ENCODE peak calls at places on chromosomes 4 and X, in eight cellular contexts. Q is adrenal gland, Z is psoas muscle, Y is Peyer's patch, H is breast epithelium, T is ovary, P is cardiac muscle cell, F is left ventricle myocardium inferior. O is an unnamed sample.

GRCh38 chr4:3784469-3785291 is 18.5 kb downstream of the ADRA2C start:
- DNase-seq in Q (no peak), Z (no peak), Y (no peak), H (no peak), T (no peak), P (no peak), F (no peak), O (peak)

GRCh38 chr4:37715889-37716402 is 29.8 kb upstream of the RELL1 start:
- DNase-seq in Q (no peak), Z (no peak), Y (peak), H (no peak), T (no peak), P (peak), F (no peak), O (no peak)

GRCh38 chr4:41216294-41217019 is 2.1 kb upstream of the APBB2 start:
- DNase-seq in Q (peak), Z (peak), Y (peak), H (peak), T (peak), P (peak), F (peak), O (peak)

GRCh38 chr4:20422398-20422797 is 170.7 kb downstream of the SLIT2 start:
- DNase-seq in Q (peak), Z (no peak), Y (peak), H (no peak), T (no peak), P (peak), F (no peak), O (peak)

GRCh38 chr4:75630932-75631320 is 598 bp upstream of the CDKL2 start:
- DNase-seq in Q (no peak), Z (no peak), Y (no peak), H (no peak), T (no peak), P (peak), F (no peak), O (no peak)

GRCh38 chr4:184978211-184978610 is 40.1 kb upstream of the HELT start:
- DNase-seq in Q (peak), Z (peak), Y (peak), H (no peak), T (peak), P (peak), F (peak), O (no peak)

GRCh38 chr4:48367016-48367415 is 25.7 kb downstream of the SLAIN2 start:
- DNase-seq in Q (no peak), Z (no peak), Y (no peak), H (no peak), T (no peak), P (no peak), F (no peak), O (no peak)

GRCh38 chrX:21740329-21741274 is 17.3 kb downstream of the SMPX start:
- DNase-seq in Q (no peak), Z (peak), Y (no peak), H (no peak), T (peak), P (no peak), F (peak), O (no peak)

GRCh38 chr4:16264798-16265197 is 38.5 kb upstream of the TAPT1 start:
- DNase-seq in Q (no peak), Z (no peak), Y (no peak), H (no peak), T (no peak), P (peak), F (no peak), O (no peak)

GRCh38 chrX:110012818-110013484 is 10.0 kb downstream of the TMEM164 start:
- DNase-seq in Q (no peak), Z (no peak), Y (no peak), H (no peak), T (no peak), P (no peak), F (no peak), O (no peak)

DNA sequence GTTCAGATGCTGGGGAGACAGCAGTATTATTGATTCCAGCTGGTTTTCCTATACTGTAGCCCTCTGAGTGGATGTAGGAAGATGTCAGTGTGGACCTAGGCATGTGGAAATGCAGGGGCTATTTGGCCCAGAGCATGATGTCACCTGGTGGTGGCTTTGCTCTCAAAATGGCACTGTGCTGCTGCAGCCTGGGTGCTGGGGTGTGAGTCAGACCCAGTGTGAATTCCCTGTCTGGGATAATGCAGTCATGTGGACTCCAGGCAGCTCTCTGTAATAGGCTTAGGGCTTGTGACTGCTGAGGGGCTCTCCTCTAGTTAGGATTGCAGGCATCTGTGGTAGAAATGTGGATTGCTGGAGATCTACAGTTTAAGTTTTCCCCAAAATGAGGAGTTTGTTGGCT is 70.7 kb downstream of the DCAF8L2 start:
- DNase-seq in Q (no peak), Z (no peak), Y (no peak), H (no peak), T (no peak), P (no peak), F (no peak), O (no peak)
- TF ChIP-seq CTCF in Q (no peak), Z (no peak), Y (no peak), H (no peak), T (no peak), P (no peak), F (no peak), O (no peak)

DNA sequence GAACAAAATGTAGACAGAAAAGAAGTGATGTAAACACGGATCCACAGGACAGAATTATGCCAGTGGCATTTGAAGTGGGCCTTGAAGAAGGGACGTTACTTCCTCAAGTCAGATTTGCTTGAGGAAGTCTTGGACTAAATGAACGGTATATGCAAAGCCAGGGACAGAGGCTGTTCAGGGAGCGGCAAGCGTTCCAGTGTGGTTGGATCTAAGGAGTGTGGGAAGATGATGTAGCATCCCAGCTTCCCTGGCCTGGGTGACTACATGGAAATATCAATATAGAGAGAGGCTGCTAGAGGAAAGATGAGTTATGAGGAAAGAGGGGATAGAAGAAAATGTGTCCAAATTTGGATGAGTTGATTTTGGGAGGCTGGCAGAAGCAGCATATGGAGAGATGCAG is 432.5 kb upstream of the TENM3 start:
- DNase-seq in Q (no peak), Z (no peak), Y (no peak), H (no peak), T (no peak), P (no peak), F (no peak), O (no peak)
- H3K27ac ChIP-seq in Q (no peak), Z (no peak), Y (no peak), H (no peak), T (no peak), P (no peak), F (no peak), O (no peak)

DNA sequence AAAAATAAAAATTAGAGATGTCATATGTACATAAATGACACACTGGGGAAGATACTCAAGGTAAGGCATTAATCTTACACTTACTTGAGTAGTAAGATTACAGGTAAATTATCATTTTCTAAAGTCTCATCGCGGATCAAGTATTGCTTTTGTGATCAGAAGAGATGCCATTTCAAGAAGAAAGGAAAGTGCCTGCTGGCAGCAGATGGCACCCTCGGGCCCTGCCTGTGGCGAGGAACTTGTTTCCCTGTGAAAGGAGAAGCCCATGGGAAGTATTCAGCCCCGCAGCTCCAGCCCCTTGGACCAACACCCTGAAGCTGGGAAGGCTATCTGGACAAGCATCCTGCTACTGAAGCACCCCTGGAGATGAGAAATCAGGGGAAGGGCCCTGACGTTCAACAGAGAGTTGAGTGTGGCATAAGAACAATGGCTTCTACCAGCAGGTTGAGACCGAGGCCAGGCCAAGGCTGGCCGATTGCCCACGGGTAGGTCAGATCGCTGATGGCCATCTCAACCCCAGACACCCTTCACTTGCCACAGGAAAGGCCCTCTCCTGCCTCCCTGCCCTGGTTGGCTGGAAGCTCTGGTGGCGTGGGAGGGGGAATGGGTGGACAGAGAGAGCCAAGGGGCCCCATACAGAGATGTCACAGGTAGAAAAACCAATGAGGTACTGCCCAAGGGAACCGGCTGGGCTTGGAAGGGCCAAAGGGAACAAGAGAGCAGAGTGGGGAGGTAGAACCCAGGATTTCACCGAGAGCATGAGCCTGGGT is 18.8 kb upstream of the MXD4 start:
- DNase-seq in Q (no peak), Z (peak), Y (no peak), H (no peak), T (no peak), P (no peak), F (no peak), O (peak)
- TF ChIP-seq CTCF in Q (no peak), Z (no peak), Y (no peak), H (no peak), T (no peak), P (no peak), F (no peak), O (no peak)

GRCh38 chr4:81457921-81458520 is 13.7 kb downstream of the RASGEF1B start:
- DNase-seq in Q (no peak), Z (no peak), Y (no peak), H (no peak), T (no peak), P (no peak), F (no peak), O (no peak)
- H3K27ac ChIP-seq in Q (no peak), Z (no peak), Y (no peak), H (no peak), T (no peak), P (no peak), F (no peak), O (no peak)

DNA sequence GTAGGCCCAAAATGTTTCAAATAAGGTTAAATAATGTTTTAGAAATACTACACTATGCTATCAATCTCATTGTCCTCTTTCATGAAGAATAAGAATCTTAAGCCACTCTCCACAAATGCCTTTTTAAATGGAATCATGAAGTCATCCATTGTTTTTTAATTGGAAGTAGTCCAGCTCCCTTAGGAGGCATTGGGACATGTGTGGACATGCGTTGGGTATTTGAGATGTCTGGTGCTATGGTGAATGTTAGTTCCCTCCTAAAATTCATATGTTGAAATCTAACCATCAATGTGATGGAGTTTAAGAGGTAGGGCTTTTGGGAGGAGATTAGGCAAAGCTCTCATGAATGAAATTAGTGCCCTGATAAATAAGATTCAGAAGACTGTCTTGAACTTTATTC is 289.0 kb downstream of the C4orf33 start:
- DNase-seq in Q (no peak), Z (no peak), Y (no peak), H (no peak), T (no peak), P (no peak), F (no peak), O (no peak)
- TF ChIP-seq CTCF in Q (no peak), Z (no peak), Y (no peak), H (no peak), T (no peak), P (no peak), F (no peak), O (no peak)

GRCh38 chrX:13698432-13698831 is 9.5 kb downstream of the RAB9A start:
- DNase-seq in Q (no peak), Z (no peak), Y (no peak), H (no peak), T (no peak), P (no peak), F (no peak), O (no peak)
- H3K27ac ChIP-seq in Q (no peak), Z (no peak), Y (no peak), H (peak), T (no peak), P (no peak), F (no peak), O (no peak)

DNA sequence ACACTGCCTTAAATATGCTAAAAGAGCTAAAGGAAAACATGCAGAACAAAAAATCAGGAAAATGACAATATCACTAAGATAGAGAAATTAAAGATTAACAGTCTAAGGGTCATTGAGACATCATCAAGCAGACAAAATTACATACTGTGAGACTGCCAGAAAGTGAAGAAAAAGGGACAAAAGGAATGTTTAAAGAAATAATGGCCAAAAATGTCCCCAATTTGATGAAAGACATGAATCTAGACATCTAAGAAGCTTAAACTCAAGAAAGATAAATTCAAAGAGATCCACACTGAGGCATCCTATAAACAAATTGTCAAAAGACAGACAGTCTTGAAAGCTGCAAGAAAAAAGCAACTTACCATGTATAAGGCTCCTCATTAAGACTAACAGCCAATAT is 63.7 kb downstream of the OPHN1 start:
- DNase-seq in Q (no peak), Z (no peak), Y (no peak), H (no peak), T (no peak), P (no peak), F (no peak), O (no peak)
- TF ChIP-seq CTCF in Q (no peak), Z (no peak), Y (no peak), H (no peak), T (no peak), P (no peak), F (no peak), O (no peak)

DNA sequence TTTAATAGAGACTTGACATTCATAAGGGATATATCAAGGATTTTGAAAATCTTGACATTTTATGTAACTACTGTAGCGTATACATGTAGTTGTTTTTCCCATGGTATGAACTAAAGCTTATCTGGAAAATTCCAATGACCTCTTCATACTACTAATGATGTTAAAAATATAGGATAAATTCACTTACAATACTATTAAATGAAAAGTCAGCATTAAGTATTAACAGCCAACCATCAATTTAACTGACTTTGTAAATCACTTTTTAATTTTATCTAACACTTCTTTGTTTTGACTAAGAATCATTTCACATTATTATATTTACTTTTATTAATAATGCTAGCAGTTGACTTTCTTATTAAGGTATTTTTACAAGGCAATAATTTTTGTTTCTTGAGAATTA is 34.2 kb downstream of the DCK start:
- DNase-seq in Q (no peak), Z (no peak), Y (no peak), H (no peak), T (no peak), P (no peak), F (no peak), O (no peak)
- H3K27ac ChIP-seq in Q (no peak), Z (no peak), Y (no peak), H (no peak), T (no peak), P (no peak), F (no peak), O (no peak)

GRCh38 chr4:53712326-53712725 is 121.0 kb upstream of the LNX1 start:
- DNase-seq in Q (no peak), Z (no peak), Y (no peak), H (no peak), T (no peak), P (no peak), F (no peak), O (no peak)

GRCh38 chr4:53713296-53713695 is 122.0 kb upstream of the LNX1 start:
- DNase-seq in Q (no peak), Z (no peak), Y (no peak), H (no peak), T (no peak), P (peak), F (no peak), O (no peak)

GRCh38 chr4:53711916-53712315 is 120.6 kb upstream of the LNX1 start:
- DNase-seq in Q (no peak), Z (no peak), Y (no peak), H (no peak), T (no peak), P (peak), F (no peak), O (no peak)

GRCh38 chr4:53706422-53707032 is 115.2 kb upstream of the LNX1 start:
- DNase-seq in Q (no peak), Z (no peak), Y (no peak), H (no peak), T (no peak), P (peak), F (no peak), O (no peak)

GRCh38 chr4:53709693-53710092 is 118.4 kb upstream of the LNX1 start:
- DNase-seq in Q (no peak), Z (no peak), Y (no peak), H (no peak), T (no peak), P (no peak), F (no peak), O (no peak)
- TF ChIP-seq CTCF in Q (no peak), Z (no peak), Y (no peak), H (no peak), T (no peak), P (peak), F (no peak), O (no peak)

DNA sequence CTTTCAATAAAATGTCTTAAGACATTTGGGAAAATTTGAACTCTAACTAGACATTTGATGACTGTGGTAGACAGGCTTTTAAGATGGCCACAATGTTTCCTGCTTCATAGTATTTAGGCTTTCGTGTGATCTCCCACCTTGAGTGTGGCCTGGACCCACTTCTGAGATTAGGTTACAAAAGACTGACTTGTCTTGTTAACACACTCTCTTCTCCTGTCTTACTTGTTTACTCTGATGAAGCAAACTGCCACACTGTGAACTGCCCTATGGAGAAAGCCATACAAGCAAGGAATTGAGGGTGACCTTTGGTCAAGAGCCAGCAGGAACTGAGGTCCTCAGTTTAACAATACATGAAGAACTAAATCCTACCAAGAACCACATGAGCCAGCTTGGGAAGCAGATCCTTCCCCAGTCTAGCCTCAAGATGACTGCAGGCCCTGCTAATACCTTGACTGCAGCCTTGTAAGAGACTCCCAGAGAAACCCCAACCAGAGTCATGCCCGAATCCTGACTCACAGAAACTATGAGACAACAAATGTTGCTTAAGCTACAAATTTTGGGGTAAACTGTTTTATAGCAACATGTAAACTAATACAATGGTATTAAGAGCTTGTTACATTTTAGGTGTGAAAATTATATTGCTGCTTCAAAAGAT is 20.3 kb downstream of the UBA6 start:
- DNase-seq in Q (no peak), Z (no peak), Y (no peak), H (no peak), T (no peak), P (peak), F (no peak), O (no peak)
- H3K27ac ChIP-seq in Q (no peak), Z (no peak), Y (no peak), H (no peak), T (no peak), P (no peak), F (no peak), O (no peak)

O was measured in left lung.